ENCODE peak calls at places on chromosomes 4 and X, in ten cellular contexts. W, Y, N, K, P, H, U, F, M and B are unnamed samples.

GRCh38 chr4:85067342-85067741 is 100.9 kb upstream of the WDFY3 start:
- DNase-seq in P (no peak), W (no peak), H (no peak), U (no peak), N (no peak), K (no peak), M (no peak), F (no peak), Y (no peak), B (no peak)

GRCh38 chr4:152634110-152634760 is 45.6 kb downstream of the TMEM154 start:
- DNase-seq in U (no peak), K (no peak), P (no peak), M (no peak), F (no peak), N (no peak), W (peak; percentile 52), H (no peak), Y (no peak), B (no peak)

GRCh38 chr4:99190336-99190735 is 28.7 kb downstream of the ADH6 start:
- DNase-seq in N (no peak), W (no peak), K (no peak), M (no peak), F (no peak), U (no peak), Y (no peak), H (no peak), P (no peak), B (no peak)

GRCh38 chrX:154000051-154000450 is 19.7 kb downstream of the IRAK1 start:
- DNase-seq in P (no peak), M (no peak), U (no peak), W (no peak), F (no peak), Y (peak; percentile 12), K (no peak), N (no peak), H (no peak), B (no peak)

GRCh38 chr4:172287112-172287511 is 473.9 kb downstream of the GALNTL6 start:
- DNase-seq in U (no peak), Y (no peak), M (no peak), H (no peak), W (no peak), F (no peak), N (no peak), P (no peak), K (no peak), B (no peak)

GRCh38 chr4:95190751-95191436 is 357.9 kb downstream of the UNC5C start:
- DNase-seq in N (no peak), Y (no peak), W (no peak), P (no peak), F (no peak), H (no peak), M (no peak), U (no peak), K (no peak), B (peak; percentile 50)

GRCh38 chr4:179530953-179531352 is 2088.7 kb upstream of the AGA start:
- DNase-seq in K (no peak), W (no peak), N (no peak), H (peak; percentile 6), P (no peak), M (no peak), Y (no peak), F (no peak), U (no peak), B (no peak)

GRCh38 chrX:39973810-39974209 is 123.9 kb downstream of the BCOR start:
- DNase-seq in Y (no peak), H (no peak), N (no peak), W (no peak), K (no peak), U (no peak), P (no peak), M (no peak), F (no peak), B (no peak)

GRCh38 chr4:189740873-189741272 is 199.8 kb upstream of the FRG1 start:
- DNase-seq in M (no peak), N (no peak), F (no peak), K (no peak), U (no peak), P (no peak), Y (no peak), W (no peak), H (no peak), B (no peak)

GRCh38 chr4:93658443-93658842 is 170.1 kb upstream of the ATOH1 start:
- DNase-seq in Y (no peak), K (no peak), H (peak; percentile 19), U (no peak), M (no peak), N (no peak), P (no peak), W (no peak), F (no peak), B (no peak)

GRCh38 chr4:108114503-108114902 is 54.2 kb downstream of the LEF1 start:
- DNase-seq in W (no peak), Y (peak; percentile 27), M (no peak), K (no peak), H (no peak), P (no peak), U (no peak), F (no peak), N (no peak), B (no peak)

GRCh38 chr4:139913995-139914394 is 240.0 kb downstream of the MAML3 start:
- DNase-seq in K (no peak), P (no peak), M (no peak), U (no peak), Y (no peak), F (no peak), N (no peak), H (peak; percentile 85), W (peak; percentile 88), B (no peak)

GRCh38 chrX:35098419-35098818 is 155.8 kb downstream of the FAM47B start:
- DNase-seq in W (peak; percentile 14), H (no peak), P (no peak), N (no peak), U (no peak), M (no peak), F (no peak), K (no peak), Y (no peak), B (no peak)

GRCh38 chrX:138710311-138710791 is 1.2 kb downstream of the FGF13 start:
- DNase-seq in H (no peak), N (no peak), U (no peak), Y (no peak), W (no peak), P (no peak), K (no peak), M (peak; percentile 5), F (no peak), B (no peak)

GRCh38 chrX:9745417-9746115 is 20.1 kb downstream of the GPR143 start:
- DNase-seq in M (no peak), W (peak; percentile 91), U (no peak), Y (no peak), P (no peak), H (peak; percentile 3), F (no peak), K (no peak), N (no peak), B (no peak)

GRCh38 chr4:53120801-53121200 is 245.1 kb downstream of the SCFD2 start:
- DNase-seq in N (no peak), M (no peak), K (no peak), Y (no peak), W (no peak), U (no peak), F (no peak), H (no peak), P (no peak), B (no peak)

GRCh38 chrX:36913551-36913950 is 94.6 kb upstream of the FAM47C start:
- DNase-seq in N (no peak), Y (no peak), W (no peak), M (no peak), U (no peak), H (no peak), P (no peak), F (no peak), K (no peak), B (no peak)

GRCh38 chrX:36909584-36909983 is 98.6 kb upstream of the FAM47C start:
- DNase-seq in N (no peak), Y (no peak), F (no peak), U (no peak), K (no peak), M (no peak), H (no peak), W (peak; percentile 13), P (no peak), B (no peak)

GRCh38 chrX:36908801-36909403 is 99.3 kb upstream of the FAM47C start:
- DNase-seq in H (peak; percentile 29), W (peak; percentile 43), M (no peak), K (no peak), N (no peak), U (no peak), F (no peak), P (no peak), Y (peak; percentile 28), B (no peak)
- TF ChIP-seq CTCF in H (peak; percentile 57), W (peak; percentile 48), M (peak; percentile 44), K (peak; percentile 44), N (peak; percentile 25), U (no peak), F (no peak), P (no peak), Y (peak; percentile 59), B (peak; percentile 8)

DNA sequence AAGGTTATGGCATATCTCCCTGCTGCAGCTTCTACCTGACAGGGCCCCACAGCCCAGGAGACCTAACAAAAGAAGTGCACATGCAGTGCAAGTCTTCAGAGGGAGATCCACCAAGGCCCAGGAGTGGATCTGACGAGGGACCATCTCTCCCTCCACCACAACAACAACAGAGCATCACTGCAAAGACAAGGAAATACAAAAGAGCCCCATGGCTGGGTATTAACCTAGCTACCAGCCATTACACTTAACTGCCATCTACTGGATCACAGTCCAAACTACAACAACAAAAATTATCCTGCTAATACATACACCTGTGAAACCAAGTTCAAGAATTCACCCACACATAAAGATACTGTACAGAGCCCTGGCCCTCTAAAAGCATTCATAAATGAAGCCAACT is 280.2 kb upstream of the SLC7A11 start:
- DNase-seq in H (peak; percentile 40), M (no peak), N (no peak), W (peak; percentile 51), P (no peak), U (no peak), F (no peak), K (no peak), Y (peak; percentile 59), B (peak; percentile 10)
- TF ChIP-seq CTCF in H (peak; percentile 65), M (peak; percentile 23), N (no peak), W (peak; percentile 59), P (no peak), U (no peak), F (no peak), K (peak; percentile 54), Y (peak; percentile 60), B (peak; percentile 72)

GRCh38 chrX:146259207-146259606 is 441.6 kb downstream of the SLITRK2 start:
- DNase-seq in N (no peak), K (no peak), H (no peak), M (no peak), W (no peak), P (no peak), U (no peak), F (no peak), Y (no peak), B (no peak)
- TF ChIP-seq CTCF in N (no peak), K (no peak), H (no peak), M (no peak), W (no peak), P (no peak), U (no peak), F (no peak), Y (no peak), B (no peak)

DNA sequence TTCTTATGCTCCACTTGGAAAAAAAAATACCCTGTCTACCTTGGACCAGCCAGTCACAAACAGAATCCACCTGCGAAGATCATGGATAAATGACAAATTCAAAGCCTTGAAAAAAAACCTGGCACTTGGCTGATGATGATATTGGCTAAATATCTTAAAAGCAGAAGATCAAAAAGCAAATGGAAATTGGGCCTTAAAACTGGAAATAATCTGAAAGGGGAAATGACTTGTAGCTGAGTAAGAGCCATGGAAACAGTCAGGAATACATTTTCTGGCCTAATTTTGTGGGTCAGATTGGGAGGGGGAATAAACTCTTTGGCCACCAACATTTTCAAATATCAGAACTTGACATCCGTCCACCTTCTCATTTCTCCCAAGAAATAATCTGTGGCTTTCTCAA is 1.5 kb upstream of the NDP start:
- DNase-seq in U (no peak), Y (no peak), H (no peak), N (no peak), F (no peak), K (no peak), P (no peak), W (no peak), M (no peak), B (no peak)
- TF ChIP-seq CTCF in U (no peak), Y (no peak), H (no peak), N (no peak), F (no peak), K (no peak), P (no peak), W (no peak), M (no peak), B (no peak)